ENCODE peak calls at places on chromosome 1, in six cellular contexts. One of them, this sample, is unnamed.

GRCh38 chr1:33762099-33762830 is 101.6 kb upstream of the HMGB4 start:
- DNase-seq in body of pancreas: no peak
- DNase-seq in brain microvascular endothelial cell: no peak
- DNase-seq in uterus: no peak
- DNase-seq in GM23338: no peak
- DNase-seq in neural progenitor cell: no peak
- DNase-seq in this sample: no peak

GRCh38 chr1:187038789-187039188 is 210.0 kb downstream of the PLA2G4A start:
- DNase-seq in body of pancreas: no peak
- DNase-seq in brain microvascular endothelial cell: no peak
- DNase-seq in uterus: no peak
- DNase-seq in GM23338: no peak
- DNase-seq in neural progenitor cell: no peak
- DNase-seq in this sample: no peak

GRCh38 chr1:22039594-22040347 is 12.7 kb upstream of the CDC42 start:
- DNase-seq in uterus: peak; percentile 37
- DNase-seq in GM23338: peak; percentile 74
- DNase-seq in neural progenitor cell: no peak
- DNase-seq in body of pancreas: peak; percentile 77
- DNase-seq in brain microvascular endothelial cell: no peak
- DNase-seq in this sample: no peak

GRCh38 chr1:28449904-28450303 is 55.9 kb upstream of the RCC1 start:
- DNase-seq in brain microvascular endothelial cell: no peak
- DNase-seq in body of pancreas: no peak
- DNase-seq in GM23338: no peak
- DNase-seq in neural progenitor cell: no peak
- DNase-seq in uterus: no peak
- DNase-seq in this sample: no peak

GRCh38 chr1:89762801-89763648 is 57.8 kb upstream of the LRRC8D start:
- DNase-seq in brain microvascular endothelial cell: peak; percentile 69
- DNase-seq in neural progenitor cell: peak; percentile 96
- DNase-seq in uterus: peak; percentile 84
- DNase-seq in GM23338: peak; percentile 95
- DNase-seq in body of pancreas: peak; percentile 86
- DNase-seq in this sample: peak; percentile 88

GRCh38 chr1:53705446-53706096 is 33.4 kb downstream of the GLIS1 start:
- DNase-seq in GM23338: peak; percentile 53
- DNase-seq in body of pancreas: no peak
- DNase-seq in brain microvascular endothelial cell: no peak
- DNase-seq in uterus: no peak
- DNase-seq in neural progenitor cell: no peak
- DNase-seq in this sample: no peak

GRCh38 chr1:206456577-206457375 is 13.5 kb upstream of the IKBKE start:
- DNase-seq in body of pancreas: no peak
- DNase-seq in uterus: no peak
- DNase-seq in neural progenitor cell: no peak
- DNase-seq in brain microvascular endothelial cell: no peak
- DNase-seq in GM23338: no peak
- DNase-seq in this sample: no peak

GRCh38 chr1:93815738-93816110 is 63.3 kb downstream of the DNTTIP2 start:
- DNase-seq in GM23338: no peak
- DNase-seq in body of pancreas: no peak
- DNase-seq in neural progenitor cell: no peak
- DNase-seq in uterus: no peak
- DNase-seq in brain microvascular endothelial cell: peak; percentile 30
- DNase-seq in this sample: no peak

DNA sequence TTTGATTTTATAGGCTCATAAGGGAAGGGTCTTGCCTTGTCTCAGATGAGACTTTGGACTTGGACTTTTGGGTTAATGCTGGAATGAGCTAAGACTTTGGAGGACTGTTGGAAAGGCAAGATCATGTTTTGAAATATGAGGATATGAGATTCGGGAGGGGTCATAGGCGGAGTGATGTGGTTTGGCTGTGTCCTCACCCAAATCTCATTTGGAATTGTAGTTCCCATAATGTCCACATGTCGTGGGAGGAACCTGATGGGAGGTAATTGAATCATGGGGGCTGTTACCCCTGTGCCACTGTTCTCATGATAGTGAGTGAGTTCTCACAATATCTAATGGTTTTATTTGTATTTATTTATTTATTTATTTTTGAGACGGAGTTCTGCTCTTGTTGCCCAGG is 6.9 kb upstream of the CSDE1 start:
- DNase-seq in brain microvascular endothelial cell: no peak
- DNase-seq in body of pancreas: no peak
- DNase-seq in neural progenitor cell: no peak
- DNase-seq in uterus: no peak
- DNase-seq in GM23338: peak; percentile 32
- DNase-seq in this sample: no peak
- TF ChIP-seq CTCF in brain microvascular endothelial cell: peak; percentile 19
- TF ChIP-seq CTCF in body of pancreas: no peak
- TF ChIP-seq CTCF in neural progenitor cell: peak; percentile 13
- TF ChIP-seq CTCF in uterus: no peak
- TF ChIP-seq CTCF in GM23338: no peak
- TF ChIP-seq CTCF in this sample: no peak

GRCh38 chr1:25876693-25877077 is 1.2 kb upstream of the PAQR7 start:
- DNase-seq in uterus: no peak
- DNase-seq in body of pancreas: no peak
- DNase-seq in brain microvascular endothelial cell: no peak
- DNase-seq in neural progenitor cell: no peak
- DNase-seq in GM23338: no peak
- DNase-seq in this sample: no peak

GRCh38 chr1:25874209-25874608 is 1.3 kb downstream of the PAQR7 start:
- DNase-seq in GM23338: no peak
- DNase-seq in uterus: no peak
- DNase-seq in neural progenitor cell: no peak
- DNase-seq in brain microvascular endothelial cell: no peak
- DNase-seq in body of pancreas: no peak
- DNase-seq in this sample: no peak

GRCh38 chr1:25875856-25876692 is 566 bp upstream of the PAQR7 start:
- DNase-seq in neural progenitor cell: peak; percentile 85
- DNase-seq in GM23338: peak; percentile 82
- DNase-seq in uterus: no peak
- DNase-seq in brain microvascular endothelial cell: no peak
- DNase-seq in body of pancreas: peak; percentile 59
- DNase-seq in this sample: peak; percentile 62

GRCh38 chr1:25874635-25875153 is 814 bp downstream of the PAQR7 start:
- DNase-seq in GM23338: no peak
- DNase-seq in body of pancreas: no peak
- DNase-seq in neural progenitor cell: no peak
- DNase-seq in brain microvascular endothelial cell: no peak
- DNase-seq in uterus: no peak
- DNase-seq in this sample: no peak

GRCh38 chr1:25875154-25875855 is at the start of gene PAQR7:
- DNase-seq in neural progenitor cell: peak; percentile 87
- DNase-seq in uterus: peak; percentile 79
- DNase-seq in brain microvascular endothelial cell: peak; percentile 44
- DNase-seq in body of pancreas: peak; percentile 85
- DNase-seq in GM23338: peak; percentile 90
- DNase-seq in this sample: peak; percentile 77
- H3K27ac ChIP-seq in neural progenitor cell: no peak within 1 kb of the TSS
- H3K27ac ChIP-seq in uterus: peak within 1 kb of the TSS; percentile 85
- H3K27ac ChIP-seq in brain microvascular endothelial cell: peak within 1 kb of the TSS; percentile 39
- H3K27ac ChIP-seq in body of pancreas: peak within 1 kb of the TSS; percentile 81
- H3K27ac ChIP-seq in GM23338: peak within 1 kb of the TSS; percentile 63
- H3K27ac ChIP-seq in this sample: peak within 1 kb of the TSS; percentile 53

DNA sequence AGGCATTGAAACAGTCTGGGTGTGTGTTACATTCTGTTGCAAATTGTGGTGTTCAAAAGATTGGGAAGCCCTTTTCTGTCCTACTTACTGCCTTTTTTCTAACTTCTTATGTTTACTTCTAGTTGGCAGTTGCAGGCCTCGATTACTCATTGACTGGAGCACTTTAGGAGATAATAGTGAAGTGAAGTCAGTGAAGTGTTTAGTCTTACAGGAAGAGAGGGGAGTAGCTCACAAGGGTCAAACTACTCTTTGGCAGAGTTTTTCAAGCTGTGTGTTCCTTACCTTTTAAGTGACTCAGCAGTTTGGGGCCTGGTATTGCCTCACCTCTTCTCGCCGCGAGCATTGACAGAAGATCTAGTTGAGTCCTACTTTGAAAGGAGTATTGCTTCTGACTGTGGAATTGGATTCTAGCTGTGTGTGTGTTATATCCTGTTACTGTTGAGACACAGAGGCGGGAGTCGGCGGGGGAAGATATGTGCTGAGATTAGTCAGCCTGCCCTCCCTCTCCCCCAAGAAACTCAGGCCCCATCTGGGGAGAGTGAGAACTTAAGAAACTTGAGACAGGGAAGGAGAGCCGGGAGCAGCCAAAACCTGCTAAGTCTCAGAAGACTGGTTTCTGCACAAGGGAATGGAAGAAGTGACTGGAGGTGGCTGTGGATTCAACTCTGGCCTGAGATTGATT is 19.3 kb downstream of the AHCYL1 start:
- DNase-seq in neural progenitor cell: peak; percentile 65
- DNase-seq in GM23338: peak; percentile 65
- DNase-seq in body of pancreas: peak; percentile 89
- DNase-seq in brain microvascular endothelial cell: peak; percentile 98
- DNase-seq in uterus: peak; percentile 82
- DNase-seq in this sample: peak; percentile 87
- H3K4me3 ChIP-seq in neural progenitor cell: peak overlapping the region; percentile 6
- H3K4me3 ChIP-seq in GM23338: no peak overlapping the region
- H3K4me3 ChIP-seq in body of pancreas: no peak overlapping the region
- H3K4me3 ChIP-seq in brain microvascular endothelial cell: peak overlapping the region; percentile 39
- H3K4me3 ChIP-seq in uterus: peak overlapping the region; percentile 13
- H3K4me3 ChIP-seq in this sample: no peak overlapping the region

DNA sequence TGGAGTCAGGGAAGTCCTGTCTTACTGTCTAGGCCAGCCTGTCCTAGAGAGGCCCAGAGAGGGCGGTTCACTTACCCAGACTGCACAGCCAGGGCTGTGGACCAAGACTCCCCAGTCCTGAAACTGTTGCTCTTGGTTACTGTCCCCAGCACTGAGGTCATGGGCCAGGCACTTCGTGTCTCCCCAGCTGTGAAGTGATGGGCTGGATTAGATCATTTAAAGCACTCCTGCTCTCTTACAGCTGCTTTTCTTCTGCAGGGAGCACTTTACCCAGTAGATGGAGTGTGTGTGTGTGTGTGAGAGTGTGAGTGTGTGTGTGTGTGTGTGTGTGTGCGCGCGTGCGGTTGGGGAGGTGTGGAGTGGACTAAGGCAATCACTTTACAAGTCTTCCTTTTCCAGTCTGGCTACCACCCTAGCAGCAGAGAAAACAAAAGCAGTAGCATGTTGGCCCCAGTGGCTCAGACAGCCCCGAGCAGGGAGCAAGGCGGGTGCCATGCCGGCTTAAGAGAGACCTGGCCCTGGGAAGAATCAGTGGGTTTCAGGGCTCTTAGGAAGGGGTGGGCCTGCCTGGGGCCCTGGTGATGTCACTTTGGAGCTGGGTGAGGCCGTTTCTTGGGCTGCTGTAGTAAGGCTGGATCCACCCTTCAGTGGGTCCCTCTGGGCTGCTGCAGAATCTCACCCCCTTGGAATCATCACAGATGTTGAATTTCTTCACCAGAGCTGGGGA is 2.4 kb downstream of the SPSB1 start:
- DNase-seq in brain microvascular endothelial cell: peak; percentile 45
- DNase-seq in GM23338: no peak
- DNase-seq in uterus: no peak
- DNase-seq in neural progenitor cell: no peak
- DNase-seq in body of pancreas: no peak
- DNase-seq in this sample: no peak
- TF ChIP-seq CTCF in brain microvascular endothelial cell: peak; percentile 37
- TF ChIP-seq CTCF in GM23338: peak; percentile 9
- TF ChIP-seq CTCF in uterus: peak; percentile 9
- TF ChIP-seq CTCF in neural progenitor cell: no peak
- TF ChIP-seq CTCF in body of pancreas: no peak
- TF ChIP-seq CTCF in this sample: no peak

DNA sequence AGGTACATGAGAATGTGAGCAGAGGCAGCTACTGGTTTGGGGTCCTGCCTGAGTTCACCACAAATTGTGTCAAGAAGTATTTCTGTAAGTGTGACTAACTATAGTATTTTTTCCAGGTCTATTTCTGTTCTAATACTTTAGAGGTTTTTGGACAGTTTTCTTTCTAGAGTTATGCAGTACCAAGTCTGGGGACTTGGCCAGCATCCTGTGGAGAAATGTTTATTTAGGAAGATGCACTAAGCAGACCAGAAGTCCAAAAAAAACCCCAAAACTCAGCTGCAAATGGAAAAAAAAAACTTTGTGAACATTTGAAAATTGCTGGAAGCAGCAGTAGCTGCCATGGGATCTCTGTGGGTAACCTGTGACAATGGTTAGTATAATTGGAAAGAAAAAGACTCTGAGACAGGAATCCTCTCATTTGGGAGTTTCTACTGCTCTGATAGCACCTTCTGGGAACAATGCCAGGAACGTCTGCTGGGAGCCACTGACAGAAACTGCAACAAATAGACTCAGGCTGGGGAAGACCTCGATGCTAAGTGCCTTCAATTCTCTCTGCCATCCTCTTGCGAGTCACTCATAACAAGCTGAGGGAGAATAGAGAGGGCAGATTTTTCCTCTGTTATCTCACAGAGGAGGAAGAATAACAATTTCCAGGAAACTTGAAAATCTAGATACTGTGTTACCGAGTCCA is 37.6 kb downstream of the OR10R2 start:
- DNase-seq in neural progenitor cell: peak; percentile 25
- DNase-seq in body of pancreas: no peak
- DNase-seq in GM23338: no peak
- DNase-seq in uterus: no peak
- DNase-seq in brain microvascular endothelial cell: no peak
- DNase-seq in this sample: no peak
- H3K27ac ChIP-seq in neural progenitor cell: no peak overlapping the region
- H3K27ac ChIP-seq in body of pancreas: no peak overlapping the region
- H3K27ac ChIP-seq in GM23338: no peak overlapping the region
- H3K27ac ChIP-seq in uterus: no peak overlapping the region
- H3K27ac ChIP-seq in brain microvascular endothelial cell: no peak overlapping the region
- H3K27ac ChIP-seq in this sample: no peak overlapping the region

GRCh38 chr1:39635205-39635870 is 4.1 kb downstream of the HEYL start:
- DNase-seq in neural progenitor cell: no peak
- DNase-seq in GM23338: peak; percentile 37
- DNase-seq in uterus: peak; percentile 50
- DNase-seq in brain microvascular endothelial cell: peak; percentile 45
- DNase-seq in body of pancreas: peak; percentile 86
- DNase-seq in this sample: peak; percentile 80

GRCh38 chr1:39632491-39633417 is 6.7 kb downstream of the HEYL start:
- DNase-seq in GM23338: peak; percentile 80
- DNase-seq in neural progenitor cell: peak; percentile 90
- DNase-seq in uterus: peak; percentile 85
- DNase-seq in body of pancreas: peak; percentile 86
- DNase-seq in brain microvascular endothelial cell: peak; percentile 58
- DNase-seq in this sample: no peak

GRCh38 chr1:39631361-39632331 is 7.8 kb downstream of the HEYL start:
- DNase-seq in uterus: no peak
- DNase-seq in brain microvascular endothelial cell: no peak
- DNase-seq in body of pancreas: no peak
- DNase-seq in GM23338: no peak
- DNase-seq in neural progenitor cell: no peak
- DNase-seq in this sample: no peak

GRCh38 chr1:39635871-39636210 is 3.6 kb downstream of the HEYL start:
- DNase-seq in neural progenitor cell: no peak
- DNase-seq in body of pancreas: no peak
- DNase-seq in brain microvascular endothelial cell: no peak
- DNase-seq in GM23338: no peak
- DNase-seq in uterus: no peak
- DNase-seq in this sample: no peak

DNA sequence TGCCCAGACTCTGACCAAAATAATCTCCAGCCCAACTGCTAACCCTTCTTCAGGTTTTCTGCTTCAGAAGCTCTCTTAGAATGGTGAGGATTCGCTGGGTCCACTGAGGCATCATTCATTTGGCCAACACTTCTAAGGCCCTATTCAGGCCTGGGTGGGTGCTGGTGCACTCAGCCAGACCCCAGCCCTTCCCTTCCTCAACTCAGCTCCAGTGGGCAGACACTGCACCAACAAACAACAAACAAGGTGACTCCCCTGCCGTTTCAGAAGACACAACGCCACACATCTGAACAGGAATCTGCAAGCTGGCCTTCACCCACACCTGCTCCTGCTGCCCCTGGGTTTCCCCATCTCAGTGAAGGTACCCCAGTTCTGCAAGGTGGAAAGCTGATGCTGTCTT is 6.0 kb downstream of the HEYL start:
- DNase-seq in body of pancreas: no peak
- DNase-seq in GM23338: no peak
- DNase-seq in neural progenitor cell: no peak
- DNase-seq in uterus: no peak
- DNase-seq in brain microvascular endothelial cell: no peak
- DNase-seq in this sample: no peak
- H3K4me3 ChIP-seq in body of pancreas: no peak overlapping the region
- H3K4me3 ChIP-seq in GM23338: peak overlapping the region; percentile 53
- H3K4me3 ChIP-seq in neural progenitor cell: peak overlapping the region; percentile 28
- H3K4me3 ChIP-seq in uterus: peak overlapping the region; percentile 29
- H3K4me3 ChIP-seq in brain microvascular endothelial cell: peak overlapping the region; percentile 15
- H3K4me3 ChIP-seq in this sample: peak overlapping the region; percentile 72